ENCODE peak calls at places on chromosomes 1 and 21, in four cellular contexts. J, D, B and S are unnamed samples.

GRCh38 chr1:6421266-6421665 is 1.5 kb upstream of the HES2 start:
- DNase-seq in J (no peak), D (no peak), B (no peak), S (no peak)

GRCh38 chr1:65066766-65067490 is 81.1 kb upstream of the AK4 start:
- DNase-seq in J (peak), D (no peak), B (no peak), S (peak)

GRCh38 chr1:115218696-115219095 is 119.4 kb downstream of the NGF start:
- DNase-seq in D (no peak), J (no peak), B (no peak), S (no peak)

GRCh38 chr1:6811587-6811986 is 26.3 kb downstream of the CAMTA1 start:
- DNase-seq in D (no peak), J (no peak), B (no peak), S (no peak)

GRCh38 chr1:216193839-216194443 is 229.3 kb downstream of the USH2A start:
- DNase-seq in J (no peak), D (no peak), B (no peak), S (no peak)

GRCh38 chr1:201759194-201759814 is 69.7 kb upstream of the IPO9 start:
- DNase-seq in J (no peak), B (no peak), D (no peak), S (no peak)

GRCh38 chr21:41995577-41995976 is 14.6 kb downstream of the ZBTB21 start:
- DNase-seq in B (no peak), D (no peak), J (no peak), S (no peak)

GRCh38 chr1:6795203-6795602 is 9.9 kb downstream of the CAMTA1 start:
- DNase-seq in B (no peak), J (no peak), D (no peak), S (no peak)

GRCh38 chr1:2132222-2133038 is 62.1 kb downstream of the FAAP20 start:
- DNase-seq in B (peak), D (no peak), J (peak), S (peak)

GRCh38 chr1:41740630-41741239 is 178.0 kb downstream of the HIVEP3 start:
- DNase-seq in B (no peak), D (no peak), J (no peak), S (no peak)

GRCh38 chr1:181002582-181003172 is 20.0 kb downstream of the STX6 start:
- DNase-seq in B (peak), D (no peak), J (no peak), S (no peak)

GRCh38 chr21:17688912-17689874 is 76.5 kb upstream of the BTG3 start:
- DNase-seq in J (peak), D (no peak), B (peak), S (peak)

GRCh38 chr1:195828322-195828721 is 779.9 kb downstream of the KCNT2 start:
- DNase-seq in D (no peak), B (no peak), J (no peak), S (no peak)

GRCh38 chr1:195831789-195832188 is 776.5 kb downstream of the KCNT2 start:
- DNase-seq in J (no peak), B (no peak), D (no peak), S (no peak)
- TF ChIP-seq ETV6 in J (no peak), B (no peak), D (no peak), S (no peak)

GRCh38 chr1:923131-923990 is at the start of gene SAMD11:
- DNase-seq in B (peak), D (no peak), J (peak), S (peak)
- TF ChIP-seq CTCF in B (peak), D (no peak), J (no peak), S (no peak)

DNA sequence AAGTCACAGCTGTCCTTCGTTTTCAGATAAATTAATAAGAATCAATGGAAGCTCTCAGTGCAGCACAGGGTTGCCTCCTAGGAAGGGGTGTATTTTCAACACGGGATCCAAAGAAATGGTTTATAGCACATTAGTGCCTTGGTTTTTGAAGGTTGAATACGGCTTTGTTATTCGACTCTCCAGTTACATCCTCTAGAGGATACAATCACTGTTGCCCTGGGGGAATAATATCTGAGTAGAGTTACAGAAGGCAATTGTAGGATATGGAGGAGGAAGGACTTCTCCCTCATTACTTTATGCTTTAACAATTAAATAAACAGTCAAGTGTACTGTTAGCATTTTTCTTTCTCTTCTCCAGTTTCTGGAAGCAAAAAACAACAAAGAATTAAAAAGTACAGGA is 14.3 kb upstream of the ZNF326 start:
- DNase-seq in J (no peak), B (no peak), D (no peak), S (no peak)
- TF ChIP-seq ETV6 in J (no peak), B (no peak), D (no peak), S (no peak)

GRCh38 chr1:19307804-19308508 is 4.0 kb downstream of the AKR7A2 start:
- DNase-seq in D (no peak), B (no peak), J (no peak), S (no peak)
- TF ChIP-seq CTCF in D (no peak), B (no peak), J (no peak), S (no peak)

DNA sequence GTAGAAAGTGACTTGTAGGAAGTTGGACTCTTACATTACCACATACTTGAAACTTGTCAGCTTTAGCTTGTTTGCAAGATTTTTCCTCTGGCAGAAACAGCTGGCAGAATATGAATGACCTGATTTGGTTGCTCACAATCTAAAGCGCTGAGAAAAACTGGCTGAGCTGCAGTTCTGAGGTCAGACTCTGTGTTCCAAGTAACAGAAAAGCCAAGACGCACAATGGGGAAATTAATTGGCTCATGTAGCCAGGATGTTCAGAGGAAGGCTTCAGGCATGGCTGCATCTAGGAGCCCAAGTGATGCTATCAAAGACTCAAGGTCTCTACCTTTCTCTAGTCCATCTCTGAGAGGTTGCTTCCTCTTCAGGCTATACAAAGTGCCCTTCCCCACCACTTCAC is 27.0 kb downstream of the ALPL start:
- DNase-seq in J (no peak), D (no peak), B (no peak), S (no peak)
- TF ChIP-seq ETV6 in J (no peak), D (no peak), B (no peak), S (no peak)